ENCODE peak calls at places on chromosomes 7 and 10, in seven cellular contexts. O is neuronal stem cell, S is IMR-90, W is mesendoderm, K is mesenchymal stem cell, F is H9, T is H1. G is an unnamed sample. For H3K79me1, the result is how much of the 10 kb centered on the place peaks cover.

GRCh38 chr10:95451568-95452524 is 109.3 kb downstream of the SORBS1 start:
- DNase-seq in K (no peak), F (no peak), O (no peak), W (no peak), S (no peak), T (no peak), G (peak)

GRCh38 chr7:1666779-1667565 is 3.1 kb upstream of the ELFN1 start:
- DNase-seq in T (no peak), W (no peak), S (no peak), O (peak), K (peak), F (peak), G (no peak)

GRCh38 chr10:79018591-79019011 is 50.2 kb upstream of the ZMIZ1 start:
- DNase-seq in K (peak), S (peak), T (no peak), O (no peak), W (no peak), F (no peak), G (no peak)

GRCh38 chr7:51102828-51103227 is 213.8 kb downstream of the COBL start:
- DNase-seq in W (no peak), T (no peak), O (no peak), F (no peak), S (no peak), K (no peak), G (peak)

GRCh38 chr7:50155755-50156154 is 62.7 kb upstream of the ZPBP start:
- DNase-seq in K (no peak), O (no peak), T (no peak), W (no peak), F (no peak), S (no peak), G (no peak)

GRCh38 chr10:79260803-79261740 is 86.2 kb upstream of the PPIF start:
- DNase-seq in O (no peak), W (peak), S (peak), K (peak), T (no peak), F (peak), G (no peak)

GRCh38 chr10:71964669-71965515 is 697 bp downstream of the CHST3 start:
- DNase-seq in K (peak), O (no peak), S (peak), T (no peak), F (peak), W (peak), G (no peak)

GRCh38 chr7:2688409-2689342 is 674 bp downstream of the AMZ1 start:
- DNase-seq in S (no peak), W (no peak), F (no peak), O (no peak), T (no peak), K (no peak), G (peak)

GRCh38 chr7:73994761-73995160 is 33.2 kb upstream of the ELN start:
- DNase-seq in S (no peak), O (no peak), T (no peak), W (no peak), K (no peak), F (no peak), G (no peak)

GRCh38 chr10:1939016-1939415 is 201.7 kb upstream of the ADARB2 start:
- DNase-seq in W (no peak), K (no peak), O (no peak), F (no peak), T (no peak), S (no peak), G (no peak)

GRCh38 chr7:68760556-68760955 is 837.7 kb upstream of the AUTS2 start:
- DNase-seq in K (no peak), F (no peak), O (no peak), S (no peak), T (no peak), W (no peak), G (no peak)

GRCh38 chr7:26151650-26151952 is 397 bp upstream of the NFE2L3 start:
- DNase-seq in W (no peak), O (no peak), T (no peak), F (no peak), S (no peak), K (no peak), G (no peak)
- H3K79me1 ChIP-seq in W (under half), O (under half), T (under half), F (under half), S (under half), K (under half), G (under half)

GRCh38 chr10:14664345-14664744 is 110.4 kb downstream of the FAM107B start:
- DNase-seq in S (no peak), F (no peak), T (no peak), O (no peak), K (no peak), W (no peak), G (no peak)
- H3K79me1 ChIP-seq in S (under half), F (under half), T (under half), O (under half), K (under half), W (under half), G (under half)

DNA sequence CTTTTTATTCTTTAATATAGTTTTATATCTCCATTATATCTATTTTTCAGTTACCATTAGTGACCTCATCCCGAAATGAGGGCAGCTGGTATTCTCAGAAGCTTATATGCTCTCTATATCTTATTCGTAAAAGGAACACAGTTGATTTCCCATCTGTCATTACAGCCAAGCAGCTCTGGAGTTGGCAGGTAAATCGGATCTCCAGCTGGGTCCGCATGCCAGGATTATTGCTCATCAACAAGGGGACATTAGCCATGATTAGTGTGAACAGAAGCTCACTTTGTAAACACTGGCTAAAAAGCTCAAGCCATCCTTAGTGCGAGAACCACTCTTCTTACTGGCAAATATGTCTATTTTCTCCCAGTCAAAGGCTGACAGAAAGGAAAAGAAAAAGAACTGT is 180.3 kb downstream of the NPSR1 start:
- DNase-seq in O (no peak), S (no peak), K (no peak), W (peak), T (no peak), F (no peak), G (no peak)
- H3K79me1 ChIP-seq in O (under half), S (under half), K (under half), W (under half), T (under half), F (under half), G (under half)

DNA sequence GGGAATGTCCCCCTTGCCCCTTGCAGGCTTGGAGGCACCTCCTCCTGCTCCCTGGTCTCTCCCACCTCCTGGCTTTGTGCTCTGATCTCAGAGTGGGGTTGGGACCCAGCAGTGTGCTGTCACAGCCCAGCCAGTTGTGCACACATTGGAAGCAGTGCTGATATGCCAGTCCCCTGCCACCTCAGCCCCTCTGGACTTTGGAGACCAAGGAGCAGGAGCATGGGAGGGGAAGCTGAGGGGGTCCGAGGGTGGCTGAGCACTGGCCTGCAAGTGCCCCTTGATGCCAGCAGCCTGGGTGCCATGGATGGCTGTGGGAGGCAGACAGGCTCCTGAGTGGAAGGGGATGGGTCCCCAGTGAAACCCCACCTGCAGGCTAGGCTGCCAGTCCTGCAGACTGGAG is 235.4 kb downstream of the ZNF716 start:
- DNase-seq in S (no peak), O (no peak), W (no peak), F (no peak), K (no peak), T (no peak), G (no peak)
- H3K79me1 ChIP-seq in S (under half), O (under half), W (under half), F (under half), K (under half), T (under half), G (under half)

GRCh38 chr10:90162464-90162863 is 461.1 kb downstream of the KIF20B start:
- DNase-seq in T (no peak), S (peak), F (no peak), W (no peak), O (no peak), K (no peak), G (no peak)

GRCh38 chr10:90167174-90168064 is 466.0 kb downstream of the KIF20B start:
- DNase-seq in W (no peak), K (peak), F (no peak), S (peak), O (no peak), T (no peak), G (peak)

GRCh38 chr10:90171014-90171722 is 469.8 kb downstream of the KIF20B start:
- DNase-seq in S (no peak), K (no peak), W (no peak), T (no peak), O (no peak), F (no peak), G (no peak)

DNA sequence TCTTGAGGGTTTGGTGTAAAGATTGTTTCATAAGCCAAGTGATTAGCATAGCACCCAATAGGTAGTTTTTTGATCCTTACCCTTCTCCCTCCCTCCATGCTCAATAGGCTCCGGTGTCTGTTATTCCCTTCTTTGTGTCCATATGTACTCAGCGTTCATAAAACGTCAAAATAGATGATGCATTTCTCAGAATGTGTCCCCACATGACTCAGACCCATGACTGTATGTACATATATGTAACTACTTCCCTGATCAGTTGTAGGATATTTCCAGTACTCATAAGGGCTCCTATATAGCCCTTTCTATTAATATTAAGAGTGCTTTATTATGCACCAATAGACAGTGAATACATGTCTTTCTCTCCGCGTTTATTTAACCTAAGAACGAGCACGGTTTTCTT is 466.9 kb downstream of the KIF20B start:
- DNase-seq in F (no peak), K (no peak), O (no peak), T (no peak), S (no peak), W (no peak), G (no peak)
- H3K79me1 ChIP-seq in F (under half), K (under half), O (under half), T (under half), S (under half), W (under half), G (under half)

DNA sequence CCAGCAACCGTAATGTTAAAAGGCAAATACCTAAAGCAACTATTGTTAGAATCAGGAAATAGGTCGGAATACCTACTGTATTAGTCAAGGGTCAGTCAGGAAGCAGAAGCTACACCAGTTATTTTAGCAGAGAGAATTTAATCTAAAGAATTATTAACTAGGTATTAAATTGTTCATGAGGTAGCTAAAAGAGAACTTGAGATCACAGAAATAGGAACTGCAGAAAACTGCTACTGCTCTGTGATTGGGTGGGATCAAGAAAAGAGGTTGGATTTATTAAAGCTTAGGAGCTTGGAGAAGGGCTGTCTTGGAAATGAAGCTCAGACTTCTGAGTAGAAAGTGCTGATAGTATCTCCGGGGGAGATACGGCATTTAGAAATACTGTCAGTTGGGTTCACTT is 20.0 kb upstream of the ZNF438 start:
- DNase-seq in T (no peak), S (peak), K (no peak), F (no peak), W (no peak), O (no peak), G (peak)
- H3K79me1 ChIP-seq in T (under half), S (under half), K (under half), F (under half), W (under half), O (under half), G (under half)

GRCh38 chr7:31049001-31049765 is 2.9 kb upstream of the ADCYAP1R1 start:
- DNase-seq in F (no peak), W (no peak), K (no peak), S (no peak), T (no peak), O (no peak), G (no peak)

GRCh38 chr7:31047747-31048146 is 4.4 kb upstream of the ADCYAP1R1 start:
- DNase-seq in O (no peak), S (no peak), T (no peak), W (no peak), F (no peak), K (no peak), G (no peak)

GRCh38 chr7:31044531-31044930 is 7.6 kb upstream of the ADCYAP1R1 start:
- DNase-seq in S (no peak), O (no peak), K (no peak), F (no peak), W (no peak), T (no peak), G (no peak)

GRCh38 chr7:31046723-31047122 is 5.4 kb upstream of the ADCYAP1R1 start:
- DNase-seq in W (no peak), T (no peak), F (no peak), K (no peak), S (no peak), O (no peak), G (no peak)

GRCh38 chr7:31047282-31047681 is 4.8 kb upstream of the ADCYAP1R1 start:
- DNase-seq in T (no peak), K (no peak), F (no peak), O (no peak), W (no peak), S (no peak), G (no peak)
- H3K79me1 ChIP-seq in T (under half), K (under half), F (under half), O (under half), W (under half), S (under half), G (under half)

GRCh38 chr7:47401571-47402570 is 180.0 kb downstream of the TNS3 start:
- DNase-seq in T (no peak), F (no peak), W (no peak), S (no peak), O (no peak), K (no peak), G (no peak)
- H3K79me1 ChIP-seq in T (under half), F (under half), W (under half), S (half or more), O (under half), K (under half), G (under half)

GRCh38 chr10:131727612-131728011 is 173.2 kb upstream of the PPP2R2D start:
- DNase-seq in W (no peak), S (no peak), K (no peak), F (peak), T (no peak), O (no peak), G (no peak)
- H3K79me1 ChIP-seq in W (under half), S (under half), K (under half), F (under half), T (under half), O (under half), G (under half)

G was measured in trophoblast cell.